ENCODE peak calls at places on chromosome 21, in five cellular contexts. Y is MM.1S; J is psoas muscle; V is heart right ventricle; O is effector memory CD4-positive, alpha-beta T cell. X is an unnamed sample.

GRCh38 chr21:37751268-37751975 is 164.8 kb downstream of the KCNJ6 start:
- DNase-seq in O (no peak), J (no peak), Y (no peak), V (no peak), X (no peak)

GRCh38 chr21:28867401-28867800 is 125.3 kb downstream of the LTN1 start:
- DNase-seq in Y (no peak), V (no peak), O (no peak), J (no peak), X (no peak)

GRCh38 chr21:22311741-22312462 is 1313.7 kb downstream of the NCAM2 start:
- DNase-seq in Y (no peak), V (no peak), J (no peak), O (no peak), X (no peak)

GRCh38 chr21:28632718-28633408 is 359.8 kb downstream of the LTN1 start:
- DNase-seq in V (no peak), J (no peak), O (no peak), Y (no peak), X (no peak)

GRCh38 chr21:24941316-24942185 is 665.7 kb downstream of the MRPL39 start:
- DNase-seq in V (no peak), O (no peak), J (no peak), Y (no peak), X (no peak)

GRCh38 chr21:33024278-33025103 is 1.2 kb upstream of the OLIG2 start:
- DNase-seq in Y (no peak), J (no peak), O (no peak), V (no peak), X (no peak)

GRCh38 chr21:37088196-37088595 is 15.1 kb downstream of the TTC3 start:
- DNase-seq in O (no peak), Y (no peak), J (no peak), V (no peak), X (no peak)

GRCh38 chr21:29403922-29404538 is 105.3 kb downstream of the BACH1 start:
- DNase-seq in J (no peak), Y (no peak), V (no peak), O (no peak), X (peak; percentile 29)

GRCh38 chr21:36203603-36203889 is 46.9 kb downstream of the DOP1B start:
- DNase-seq in O (no peak), J (no peak), V (no peak), Y (peak; percentile 37), X (no peak)

GRCh38 chr21:17492415-17493168 is 20.3 kb upstream of the CXADR start:
- DNase-seq in V (no peak), Y (no peak), J (no peak), O (no peak), X (peak; percentile 45)

GRCh38 chr21:36385233-36385908 is at the start of gene CHAF1B:
- DNase-seq in Y (peak; percentile 93), J (peak; percentile 83), V (peak; percentile 61), O (peak; percentile 65), X (peak; percentile 77)

DNA sequence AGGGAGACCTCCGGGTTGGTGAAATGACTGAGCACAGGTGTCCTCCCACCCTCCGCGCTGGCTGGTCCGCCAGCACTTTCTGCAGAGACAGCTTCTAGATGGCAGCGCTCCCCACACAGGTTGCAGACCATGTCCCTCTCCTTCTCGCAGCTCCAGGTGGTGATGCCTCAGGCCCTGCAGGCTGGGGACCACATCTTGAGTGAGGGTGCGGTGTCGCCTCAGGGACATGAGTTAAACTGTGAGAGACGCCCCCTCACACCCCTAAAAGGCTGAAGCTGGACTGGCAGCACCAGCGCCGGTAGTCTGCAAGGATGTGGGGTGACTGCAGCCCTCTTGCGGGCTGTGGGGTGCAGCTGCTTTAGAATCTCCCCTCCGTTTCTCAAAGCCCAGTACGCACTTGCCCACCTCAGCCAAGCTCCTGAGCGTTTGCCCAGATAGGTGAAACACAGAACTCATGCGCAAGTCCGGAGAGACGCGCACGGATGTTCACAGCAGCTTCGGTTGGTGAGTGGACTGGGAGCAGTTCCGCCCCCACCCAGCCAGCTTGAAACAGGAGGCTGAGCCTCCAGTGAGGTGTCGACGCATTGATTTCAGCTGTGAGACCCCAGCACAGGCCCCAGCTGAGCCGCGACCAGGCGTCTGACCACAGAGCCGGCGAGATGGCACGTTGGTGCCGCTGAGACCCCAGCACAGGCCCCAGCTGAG is 28.5 kb downstream of the COL6A1 start:
- DNase-seq in V (no peak), Y (no peak), J (no peak), O (no peak), X (no peak)
- H3K4me3 ChIP-seq in V (no peak overlapping the region), Y (no peak overlapping the region), J (no peak overlapping the region), O (no peak overlapping the region), X (no peak overlapping the region)

DNA sequence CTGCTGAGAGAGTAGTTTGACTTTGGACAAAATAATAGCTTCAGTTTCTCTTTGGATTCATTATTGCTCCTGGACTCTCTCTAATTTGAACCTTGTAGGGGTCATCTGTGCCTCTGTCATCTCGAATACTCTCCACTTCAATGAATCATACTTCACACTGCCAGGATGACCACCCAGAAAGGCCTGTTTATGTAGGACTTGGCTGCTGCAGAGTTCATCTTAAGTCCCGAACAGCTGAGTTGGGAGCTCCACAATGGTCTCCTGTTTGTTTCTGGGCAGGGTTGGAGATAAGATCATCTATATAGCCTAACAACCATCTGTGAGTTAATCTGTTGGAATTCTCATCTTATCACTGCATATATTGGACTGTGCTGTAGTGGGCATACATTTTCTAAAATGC is 34.2 kb downstream of the ADAMTS1 start:
- DNase-seq in V (no peak), Y (no peak), O (no peak), J (no peak), X (no peak)
- H3K27me3 ChIP-seq in V (no peaks in the 10 kb centered on the region), Y (no peaks in the 10 kb centered on the region), O (no peaks in the 10 kb centered on the region), J (no peaks in the 10 kb centered on the region), X (no peaks in the 10 kb centered on the region)

GRCh38 chr21:8991968-8992621 is 1529.3 kb upstream of the TPTE start:
- DNase-seq in O (no peak), Y (no peak), V (no peak), J (no peak), X (no peak)
- H3K9me3 ChIP-seq in O (no peaks in the 10 kb centered on the region), Y (no peaks in the 10 kb centered on the region), V (no peaks in the 10 kb centered on the region), J (no peaks in the 10 kb centered on the region), X (no peaks in the 10 kb centered on the region)

DNA sequence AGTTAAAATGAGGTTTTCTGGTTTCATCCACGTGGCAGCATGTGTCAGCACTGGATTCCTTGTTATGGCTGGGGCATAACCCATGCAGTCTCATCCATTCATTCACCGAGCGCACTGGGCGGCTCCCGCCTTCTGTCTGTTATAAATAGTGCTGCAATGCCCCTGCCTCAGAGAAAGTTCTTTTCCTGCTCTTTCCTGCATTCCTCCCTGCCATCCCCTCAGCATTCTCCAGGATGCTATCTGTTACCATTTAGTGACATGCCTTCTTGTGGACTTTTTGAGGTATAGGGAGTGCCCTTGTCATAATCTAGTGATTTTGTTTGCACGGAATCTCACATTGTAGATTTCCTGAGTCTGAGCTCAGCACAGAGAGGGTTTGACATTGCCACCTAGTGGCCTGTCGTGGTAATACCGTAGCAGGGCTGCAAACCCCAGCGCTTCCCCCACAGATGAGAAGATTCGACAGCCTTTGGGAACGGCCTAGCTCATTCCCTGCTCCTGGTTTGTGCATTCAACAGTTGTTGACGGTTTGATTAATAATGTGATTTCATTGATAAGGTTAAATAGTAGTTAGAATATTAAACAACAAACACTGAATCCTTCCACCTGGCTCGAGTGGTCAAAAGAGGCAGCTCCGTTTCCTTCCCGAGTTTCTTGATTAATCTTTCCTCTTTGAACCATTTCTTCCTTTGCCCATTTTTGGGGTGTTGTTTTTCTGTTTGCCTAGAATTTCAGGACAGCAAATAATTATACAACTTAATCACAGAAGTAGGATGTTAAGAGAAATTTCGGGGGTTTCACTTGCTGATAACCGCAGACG is 46.3 kb downstream of the UMODL1 start:
- DNase-seq in V (peak; percentile 68), O (peak; percentile 31), Y (peak; percentile 92), J (peak; percentile 67), X (peak; percentile 76)
- H3K4me3 ChIP-seq in V (peak overlapping the region; percentile 1), O (no peak overlapping the region), Y (peak overlapping the region; percentile 46), J (no peak overlapping the region), X (no peak overlapping the region)

GRCh38 chr21:34502480-34503106 is 9.4 kb downstream of the KCNE1 start:
- DNase-seq in V (no peak), O (no peak), Y (no peak), J (no peak), X (no peak)

GRCh38 chr21:34499116-34499515 is 12.9 kb downstream of the KCNE1 start:
- DNase-seq in Y (no peak), O (no peak), J (no peak), V (no peak), X (no peak)

GRCh38 chr21:34498623-34499022 is 13.4 kb downstream of the KCNE1 start:
- DNase-seq in V (no peak), J (no peak), O (no peak), Y (no peak), X (no peak)

GRCh38 chr21:34501716-34502115 is 10.3 kb downstream of the KCNE1 start:
- DNase-seq in Y (no peak), J (no peak), O (no peak), V (no peak), X (no peak)
- H3K27me3 ChIP-seq in Y (no peaks in the 10 kb centered on the region), J (no peaks in the 10 kb centered on the region), O (no peaks in the 10 kb centered on the region), V (no peaks in the 10 kb centered on the region), X (no peaks in the 10 kb centered on the region)

DNA sequence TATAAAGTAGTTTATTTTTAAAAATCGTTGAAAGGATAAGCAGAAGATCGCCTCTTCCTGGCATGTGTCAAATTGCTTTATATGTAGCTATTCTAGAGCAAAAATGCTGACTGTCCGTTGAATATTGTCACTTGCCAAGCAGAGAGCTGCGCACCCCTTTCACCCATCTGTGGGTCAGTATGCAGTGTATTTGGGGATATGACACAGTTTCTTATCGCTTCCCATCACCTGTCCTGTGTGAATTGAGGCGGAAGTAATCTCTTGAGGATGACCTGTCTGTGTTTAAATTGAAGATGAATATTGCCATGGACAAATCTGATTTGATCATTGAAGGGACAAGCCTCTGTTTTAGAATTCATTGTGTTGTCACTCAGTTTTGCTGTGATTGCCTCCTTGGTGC is 52.2 kb downstream of the POFUT2 start:
- DNase-seq in Y (no peak), J (no peak), O (no peak), V (no peak), X (no peak)
- H3K9me3 ChIP-seq in Y (no peaks in the 10 kb centered on the region), J (no peaks in the 10 kb centered on the region), O (no peaks in the 10 kb centered on the region), V (no peaks in the 10 kb centered on the region), X (peaks cover 2% of the 10 kb centered on the region)

GRCh38 chr21:45269861-45270260 is 17.8 kb downstream of the POFUT2 start:
- DNase-seq in Y (no peak), V (no peak), O (no peak), J (no peak), X (no peak)
- H3K4me3 ChIP-seq in Y (no peak overlapping the region), V (no peak overlapping the region), O (no peak overlapping the region), J (no peak overlapping the region), X (no peak overlapping the region)

GRCh38 chr21:38795475-38795874 is 10.3 kb upstream of the ETS2 start:
- DNase-seq in J (no peak), O (no peak), V (no peak), Y (no peak), X (no peak)

GRCh38 chr21:38796426-38796825 is 9.3 kb upstream of the ETS2 start:
- DNase-seq in V (no peak), J (no peak), O (no peak), Y (no peak), X (no peak)

GRCh38 chr21:38798081-38798480 is 7.6 kb upstream of the ETS2 start:
- DNase-seq in Y (no peak), V (no peak), J (no peak), O (no peak), X (no peak)

GRCh38 chr21:38798481-38798882 is 7.2 kb upstream of the ETS2 start:
- DNase-seq in Y (no peak), J (no peak), V (no peak), O (no peak), X (no peak)

GRCh38 chr21:38797470-38797869 is 8.3 kb upstream of the ETS2 start:
- DNase-seq in Y (no peak), O (no peak), J (no peak), V (no peak), X (no peak)
- H3K27me3 ChIP-seq in Y (peaks cover 54% of the 10 kb centered on the region), O (no peaks in the 10 kb centered on the region), J (no peaks in the 10 kb centered on the region), V (no peaks in the 10 kb centered on the region), X (no peaks in the 10 kb centered on the region)

GRCh38 chr21:8988696-8989095 is 1532.7 kb upstream of the TPTE start:
- DNase-seq in V (no peak), Y (no peak), O (no peak), J (no peak), X (no peak)
- H3K9me3 ChIP-seq in V (no peaks in the 10 kb centered on the region), Y (no peaks in the 10 kb centered on the region), O (no peaks in the 10 kb centered on the region), J (no peaks in the 10 kb centered on the region), X (no peaks in the 10 kb centered on the region)